ENCODE peak calls at places on chromosomes 4 and X, in nine cellular contexts. K is fibroblast of mammary gland; G is HT-29; Y is ureter; R is astrocyte; E is HFFc6; O is stimulated activated CD4-positive, alpha-beta T cell treated with anti-CD3 and anti-CD28 coated beads, Interleukin-4, amount 100 ng/mL, for 24 hours; N is upper lobe of right lung; Z is naive thymus-derived CD8-positive, alpha-beta T cell. A is an unnamed sample.

GRCh38 chr4:51855270-51855669 is 12.3 kb downstream of the DCUN1D4 start:
- DNase-seq in N (no peak), Y (no peak), Z (no peak), K (no peak), E (no peak), G (no peak), O (no peak), R (no peak), A (no peak)

GRCh38 chrX:65985922-65986588 is 53.8 kb downstream of the VSIG4 start:
- DNase-seq in G (peak), O (peak), Z (peak), K (peak), R (peak), Y (peak), E (peak), N (no peak), A (peak)

GRCh38 chr4:40283968-40284367 is 51.2 kb upstream of the CHRNA9 start:
- DNase-seq in K (peak), Y (no peak), G (no peak), Z (peak), O (peak), R (peak), E (no peak), N (no peak), A (no peak)

GRCh38 chrX:46325312-46325877 is 219.8 kb downstream of the ZNF674 start:
- DNase-seq in R (peak), N (no peak), E (peak), O (peak), Z (no peak), G (peak), K (peak), Y (no peak), A (peak)

GRCh38 chr4:108210989-108211725 is 42.4 kb upstream of the LEF1 start:
- DNase-seq in N (no peak), Y (no peak), O (no peak), K (peak), E (no peak), G (peak), R (peak), Z (no peak), A (no peak)

GRCh38 chr4:152063301-152064235 is 302.8 kb upstream of the GATB start:
- DNase-seq in Z (no peak), E (peak), O (peak), K (no peak), Y (peak), R (peak), N (no peak), G (peak), A (no peak)

GRCh38 chr4:118964891-118965411 is 76.3 kb downstream of the SYNPO2 start:
- DNase-seq in G (no peak), R (peak), O (no peak), K (peak), Y (peak), Z (no peak), E (peak), N (no peak), A (peak)

GRCh38 chr4:150411527-150411926 is 170.4 kb upstream of the MAB21L2 start:
- DNase-seq in K (no peak), E (no peak), R (peak), G (no peak), Z (no peak), N (no peak), O (no peak), Y (no peak), A (no peak)

GRCh38 chrX:6782831-6783230 is 247.9 kb upstream of the VCX3A start:
- DNase-seq in K (no peak), O (no peak), G (no peak), E (no peak), Z (no peak), N (no peak), R (no peak), Y (no peak), A (no peak)

GRCh38 chr4:45442466-45442865 is 681.4 kb downstream of the GABRG1 start:
- DNase-seq in N (no peak), Z (no peak), R (no peak), E (no peak), O (no peak), K (peak), Y (no peak), G (peak), A (no peak)

GRCh38 chrX:129768586-129769466 is 10.9 kb upstream of the SASH3 start:
- DNase-seq in Z (no peak), O (no peak), E (no peak), N (no peak), G (no peak), Y (no peak), R (peak), K (peak), A (peak)

GRCh38 chr4:169033660-169034059 is 23.6 kb upstream of the CBR4 start:
- DNase-seq in R (no peak), O (no peak), Y (peak), G (peak), E (no peak), K (no peak), Z (no peak), N (no peak), A (no peak)

GRCh38 chr4:169314906-169315305 is 44.1 kb upstream of the SH3RF1 start:
- DNase-seq in R (peak), E (peak), O (no peak), N (peak), G (peak), Z (no peak), K (peak), Y (peak), A (peak)

GRCh38 chr4:169009281-169010124 is 552 bp downstream of the CBR4 start:
- DNase-seq in K (peak), N (peak), Z (peak), Y (peak), O (peak), E (peak), R (peak), G (peak), A (peak)

GRCh38 chrX:112163916-112164315 is 81.3 kb upstream of the TRPC5 start:
- DNase-seq in N (no peak), O (no peak), G (no peak), K (no peak), E (no peak), Y (no peak), Z (no peak), R (peak), A (no peak)

GRCh38 chr4:52646096-52646495 is 13.0 kb downstream of the USP46 start:
- DNase-seq in Z (no peak), Y (no peak), R (no peak), K (no peak), O (no peak), E (no peak), N (no peak), G (no peak), A (no peak)

GRCh38 chr4:28211714-28212470 is 1351.3 kb downstream of the STIM2 start:
- DNase-seq in O (no peak), Z (no peak), Y (no peak), N (no peak), E (peak), G (no peak), K (no peak), R (no peak), A (peak)

GRCh38 chr4:55069248-55069647 is 56.1 kb downstream of the KDR start:
- DNase-seq in Y (no peak), N (no peak), E (no peak), O (no peak), G (no peak), K (peak), R (peak), Z (no peak), A (peak)

GRCh38 chrX:105297041-105297440 is 76.5 kb upstream of the TEX13A start:
- DNase-seq in E (peak), Z (no peak), N (no peak), G (no peak), R (no peak), K (peak), O (no peak), Y (no peak), A (peak)

GRCh38 chr4:107210450-107211239 is 174.5 kb upstream of the DKK2 start:
- DNase-seq in G (no peak), E (peak), K (peak), Z (no peak), Y (no peak), O (no peak), R (peak), N (no peak), A (peak)

GRCh38 chrX:107324493-107325310 is 118.3 kb downstream of the DNAAF6 start:
- DNase-seq in E (no peak), Z (peak), Y (no peak), R (peak), O (peak), G (peak), K (peak), N (peak), A (peak)

GRCh38 chr4:129751646-129752045 is 655.7 kb downstream of the C4orf33 start:
- DNase-seq in G (no peak), E (no peak), O (no peak), K (no peak), Y (no peak), N (no peak), Z (no peak), R (no peak), A (no peak)

GRCh38 chr4:140344111-140344510 is 29.3 kb upstream of the SCOC start:
- DNase-seq in N (no peak), Z (no peak), O (no peak), R (peak), G (no peak), K (peak), Y (no peak), E (no peak), A (peak)

GRCh38 chr4:119735136-119735770 is 106.6 kb upstream of the PDE5A start:
- DNase-seq in K (peak), Y (no peak), G (no peak), Z (no peak), N (no peak), E (peak), R (peak), O (no peak), A (peak)

GRCh38 chr4:13268165-13268564 is 216.0 kb downstream of the RAB28 start:
- DNase-seq in Z (no peak), N (no peak), E (no peak), O (no peak), K (no peak), R (no peak), Y (no peak), G (no peak), A (no peak)

GRCh38 chr4:124177647-124178425 is 534.7 kb downstream of the ANKRD50 start:
- DNase-seq in Z (no peak), E (peak), G (peak), K (peak), Y (no peak), R (peak), O (no peak), N (no peak), A (peak)

GRCh38 chr4:182826391-182826790 is 90.8 kb downstream of the DCTD start:
- DNase-seq in N (no peak), K (no peak), Z (no peak), G (no peak), O (no peak), R (no peak), Y (no peak), E (no peak), A (no peak)

GRCh38 chr4:32776435-32777203 is 2056.4 kb downstream of the PCDH7 start:
- DNase-seq in G (no peak), R (no peak), N (no peak), K (no peak), Y (no peak), O (no peak), E (no peak), Z (no peak), A (no peak)

GRCh38 chr4:55356991-55357461 is 11.0 kb downstream of the SRD5A3 start:
- DNase-seq in R (peak), K (peak), E (peak), G (no peak), Z (no peak), Y (no peak), O (no peak), N (no peak), A (peak)

GRCh38 chr4:74426101-74426500 is 18.8 kb upstream of the AREG start:
- DNase-seq in Z (no peak), N (no peak), Y (no peak), G (no peak), R (no peak), O (no peak), E (peak), K (peak), A (peak)

GRCh38 chr4:77600521-77601451 is 4.8 kb upstream of the CXCL13 start:
- DNase-seq in K (peak), E (peak), Y (peak), G (peak), R (no peak), Z (peak), N (no peak), O (peak), A (peak)

GRCh38 chrX:115898382-115899001 is 272.1 kb upstream of the AGTR2 start:
- DNase-seq in Z (no peak), K (peak), O (no peak), E (no peak), G (peak), R (no peak), Y (peak), N (no peak), A (no peak)

GRCh38 chr4:39259571-39260330 is 77.4 kb downstream of the WDR19 start:
- DNase-seq in N (no peak), E (peak), G (no peak), Z (no peak), O (no peak), Y (no peak), K (peak), R (peak), A (peak)

GRCh38 chrX:19636989-19637388 is 121.7 kb upstream of the MAP3K15 start:
- DNase-seq in N (no peak), K (no peak), R (no peak), G (no peak), O (no peak), Y (no peak), E (no peak), Z (no peak), A (no peak)

GRCh38 chr4:54050214-54050904 is 14.0 kb downstream of the CHIC2 start:
- DNase-seq in G (no peak), N (no peak), Z (no peak), O (no peak), K (peak), E (peak), R (peak), Y (no peak), A (peak)

GRCh38 chr4:185839204-185839712 is 27.3 kb upstream of the SORBS2 start:
- DNase-seq in R (peak), K (peak), N (no peak), Z (no peak), O (no peak), G (peak), Y (no peak), E (peak), A (peak)

GRCh38 chr4:42672359-42673083 is 15.6 kb upstream of the ATP8A1 start:
- DNase-seq in E (no peak), G (no peak), R (no peak), K (peak), O (no peak), Y (no peak), N (no peak), Z (no peak), A (no peak)

GRCh38 chr4:105158837-105159236 is 12.2 kb downstream of the TET2 start:
- DNase-seq in N (peak), Y (no peak), O (no peak), G (no peak), E (no peak), Z (no peak), R (peak), K (peak), A (peak)

GRCh38 chrX:153669901-153670731 is 3.5 kb downstream of the PNCK start:
- DNase-seq in Y (no peak), G (no peak), O (no peak), K (no peak), E (no peak), R (no peak), N (no peak), Z (no peak), A (no peak)

A was measured in amniotic epithelial cell.